ENCODE peak calls at places on chromosomes 5 and 9, in six cellular contexts. One of them, this sample, is unnamed.

GRCh38 chr9:120104771-120105170 is 475.2 kb downstream of the CDK5RAP2 start:
- DNase-seq in K562: no peak
- DNase-seq in HepG2: no peak
- DNase-seq in IMR-90: no peak
- DNase-seq in GM12878: no peak
- DNase-seq in A549: no peak
- DNase-seq in this sample: no peak

GRCh38 chr5:37437716-37438115 is 58.6 kb downstream of the WDR70 start:
- DNase-seq in IMR-90: peak
- DNase-seq in GM12878: no peak
- DNase-seq in K562: no peak
- DNase-seq in A549: no peak
- DNase-seq in HepG2: no peak
- DNase-seq in this sample: no peak

GRCh38 chr5:139644001-139644456 is 4.1 kb upstream of the CXXC5 start:
- DNase-seq in K562: no peak
- DNase-seq in HepG2: no peak
- DNase-seq in GM12878: no peak
- DNase-seq in A549: no peak
- DNase-seq in IMR-90: no peak
- DNase-seq in this sample: no peak

GRCh38 chr5:76801159-76801802 is 17.5 kb upstream of the F2RL1 start:
- DNase-seq in HepG2: no peak
- DNase-seq in K562: no peak
- DNase-seq in A549: peak
- DNase-seq in GM12878: no peak
- DNase-seq in IMR-90: peak
- DNase-seq in this sample: no peak

GRCh38 chr5:179230061-179230461 is 115.2 kb downstream of the ADAMTS2 start:
- DNase-seq in K562: no peak
- DNase-seq in A549: no peak
- DNase-seq in HepG2: no peak
- DNase-seq in GM12878: no peak
- DNase-seq in IMR-90: no peak
- DNase-seq in this sample: peak

GRCh38 chr5:1105350-1106265 is 6.3 kb downstream of the SLC12A7 start:
- DNase-seq in IMR-90: no peak
- DNase-seq in HepG2: peak
- DNase-seq in A549: peak
- DNase-seq in GM12878: no peak
- DNase-seq in K562: peak
- DNase-seq in this sample: no peak

GRCh38 chr5:154972476-154973080 is 31.7 kb downstream of the MRPL22 start:
- DNase-seq in A549: peak
- DNase-seq in IMR-90: peak
- DNase-seq in K562: no peak
- DNase-seq in GM12878: no peak
- DNase-seq in HepG2: peak
- DNase-seq in this sample: peak

GRCh38 chr9:83220737-83221136 is 157.8 kb upstream of the RASEF start:
- DNase-seq in K562: no peak
- DNase-seq in HepG2: peak
- DNase-seq in IMR-90: peak
- DNase-seq in A549: no peak
- DNase-seq in GM12878: peak
- DNase-seq in this sample: no peak

GRCh38 chr5:92864591-92864990 is 716.4 kb downstream of the NR2F1-AS1 start:
- DNase-seq in K562: no peak
- DNase-seq in GM12878: no peak
- DNase-seq in HepG2: no peak
- DNase-seq in A549: no peak
- DNase-seq in IMR-90: no peak
- DNase-seq in this sample: no peak

GRCh38 chr5:347712-348284 is 26.3 kb downstream of the AHRR start:
- DNase-seq in K562: no peak
- DNase-seq in HepG2: no peak
- DNase-seq in IMR-90: no peak
- DNase-seq in A549: no peak
- DNase-seq in GM12878: no peak
- DNase-seq in this sample: no peak

GRCh38 chr5:179827684-179828083 is 7.0 kb downstream of the SQSTM1 start:
- DNase-seq in GM12878: no peak
- DNase-seq in IMR-90: peak
- DNase-seq in HepG2: no peak
- DNase-seq in K562: no peak
- DNase-seq in A549: no peak
- DNase-seq in this sample: peak

GRCh38 chr9:125119643-125120286 is 23.6 kb downstream of the SCAI start:
- DNase-seq in K562: no peak
- DNase-seq in GM12878: no peak
- DNase-seq in A549: no peak
- DNase-seq in IMR-90: peak
- DNase-seq in HepG2: no peak
- DNase-seq in this sample: peak

GRCh38 chr5:27234916-27235315 is 196.5 kb upstream of the CDH9 start:
- DNase-seq in HepG2: no peak
- DNase-seq in A549: no peak
- DNase-seq in IMR-90: no peak
- DNase-seq in GM12878: no peak
- DNase-seq in K562: no peak
- DNase-seq in this sample: no peak

GRCh38 chr9:4277531-4277991 is 22.3 kb downstream of the GLIS3 start:
- DNase-seq in IMR-90: peak
- DNase-seq in GM12878: no peak
- DNase-seq in HepG2: no peak
- DNase-seq in A549: peak
- DNase-seq in K562: no peak
- DNase-seq in this sample: no peak

GRCh38 chr9:36401179-36401740 is 1.2 kb upstream of the RNF38 start:
- DNase-seq in HepG2: peak
- DNase-seq in IMR-90: peak
- DNase-seq in GM12878: peak
- DNase-seq in K562: peak
- DNase-seq in A549: no peak
- DNase-seq in this sample: peak

DNA sequence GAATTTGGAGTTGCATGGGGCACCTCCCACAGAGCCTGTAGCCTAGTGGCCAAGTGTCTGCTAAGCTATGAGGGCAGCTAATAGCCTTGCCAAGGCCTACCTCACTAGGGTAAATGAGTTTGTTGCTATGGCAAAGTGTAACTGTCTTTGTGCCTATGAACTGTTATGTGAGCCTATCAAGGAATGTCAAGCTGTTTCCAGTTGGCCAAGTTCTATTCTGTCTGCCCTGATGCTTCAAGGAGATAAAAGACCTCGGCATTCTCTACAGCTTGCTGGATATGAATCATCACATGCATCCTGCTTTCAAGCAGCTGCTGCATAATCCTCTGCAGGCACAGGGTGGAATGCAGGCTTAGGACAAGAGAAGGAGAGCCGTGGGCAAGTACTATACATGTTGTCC is 69.8 kb upstream of the CCDC112 start:
- DNase-seq in IMR-90: peak
- DNase-seq in K562: no peak
- DNase-seq in A549: peak
- DNase-seq in GM12878: no peak
- DNase-seq in HepG2: no peak
- DNase-seq in this sample: peak
- TF ChIP-seq SMC3 in IMR-90: peak
- TF ChIP-seq SMC3 in K562: no peak
- TF ChIP-seq SMC3 in A549: no peak
- TF ChIP-seq SMC3 in GM12878: no peak
- TF ChIP-seq SMC3 in HepG2: no peak
- TF ChIP-seq SMC3 in this sample: no peak

GRCh38 chr5:4182144-4182543 is 586.5 kb downstream of the IRX1 start:
- DNase-seq in HepG2: no peak
- DNase-seq in A549: no peak
- DNase-seq in GM12878: no peak
- DNase-seq in IMR-90: no peak
- DNase-seq in K562: no peak
- DNase-seq in this sample: no peak
- TF ChIP-seq SMC3 in HepG2: no peak
- TF ChIP-seq SMC3 in A549: no peak
- TF ChIP-seq SMC3 in GM12878: no peak
- TF ChIP-seq SMC3 in IMR-90: no peak
- TF ChIP-seq SMC3 in K562: no peak
- TF ChIP-seq SMC3 in this sample: no peak

GRCh38 chr5:40288791-40289475 is 390.8 kb upstream of the PTGER4 start:
- DNase-seq in K562: no peak
- DNase-seq in GM12878: no peak
- DNase-seq in IMR-90: no peak
- DNase-seq in HepG2: no peak
- DNase-seq in A549: no peak
- DNase-seq in this sample: no peak
- TF ChIP-seq SMC3 in K562: no peak
- TF ChIP-seq SMC3 in GM12878: no peak
- TF ChIP-seq SMC3 in IMR-90: no peak
- TF ChIP-seq SMC3 in HepG2: no peak
- TF ChIP-seq SMC3 in A549: no peak
- TF ChIP-seq SMC3 in this sample: no peak

DNA sequence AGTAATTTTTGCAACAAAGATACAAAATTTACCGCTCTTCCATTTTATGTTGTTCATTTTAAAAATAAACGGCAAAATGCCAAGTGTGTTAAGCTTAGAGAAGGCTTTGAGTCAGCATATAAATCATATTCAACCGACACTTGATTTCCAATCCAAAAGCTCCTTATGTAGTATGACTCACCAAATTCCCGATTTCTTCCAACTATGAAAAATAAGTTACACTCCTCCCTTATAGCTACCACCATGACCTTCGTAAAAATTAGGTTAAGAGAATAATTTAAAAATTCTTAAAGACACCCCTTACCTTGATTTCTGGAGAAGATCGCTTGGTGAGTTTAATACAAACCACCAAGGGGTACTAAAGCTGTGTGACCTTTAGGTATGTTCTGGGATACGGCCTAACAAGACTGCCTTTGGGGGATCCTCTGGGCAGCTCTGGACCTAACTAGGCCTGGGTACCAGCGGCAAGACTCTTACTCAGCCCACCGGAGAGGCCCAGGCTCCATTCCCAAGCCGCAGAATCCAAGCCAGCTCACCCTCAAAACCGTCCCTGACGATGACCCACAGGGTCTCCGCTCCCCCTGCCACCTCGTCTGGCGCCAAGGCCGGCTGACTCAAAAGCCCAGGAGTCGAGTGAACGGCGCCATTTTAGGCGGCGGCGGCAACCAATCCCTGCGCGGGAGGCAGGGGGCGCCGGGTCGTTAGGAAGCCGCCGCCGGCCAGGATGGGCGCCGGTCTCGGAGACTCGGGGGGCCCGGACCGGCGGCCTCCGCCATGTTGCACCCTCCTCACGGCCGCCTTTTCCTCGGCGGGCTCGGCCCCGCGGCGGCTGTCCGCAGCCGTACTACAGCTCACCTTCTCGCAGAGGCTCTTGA is 731 bp downstream of the PPP2CA start:
- DNase-seq in IMR-90: peak
- DNase-seq in A549: peak
- DNase-seq in K562: peak
- DNase-seq in HepG2: peak
- DNase-seq in GM12878: no peak
- DNase-seq in this sample: peak
- TF ChIP-seq SMC3 in IMR-90: no peak
- TF ChIP-seq SMC3 in A549: peak
- TF ChIP-seq SMC3 in K562: no peak
- TF ChIP-seq SMC3 in HepG2: no peak
- TF ChIP-seq SMC3 in GM12878: no peak
- TF ChIP-seq SMC3 in this sample: no peak

GRCh38 chr9:38125889-38126288 is 56.9 kb upstream of the SHB start:
- DNase-seq in A549: no peak
- DNase-seq in K562: no peak
- DNase-seq in HepG2: no peak
- DNase-seq in GM12878: no peak
- DNase-seq in IMR-90: no peak
- DNase-seq in this sample: no peak
- TF ChIP-seq SMC3 in A549: no peak
- TF ChIP-seq SMC3 in K562: no peak
- TF ChIP-seq SMC3 in HepG2: no peak
- TF ChIP-seq SMC3 in GM12878: no peak
- TF ChIP-seq SMC3 in IMR-90: no peak
- TF ChIP-seq SMC3 in this sample: no peak

GRCh38 chr5:68531970-68532369 is 316.4 kb downstream of the PIK3R1 start:
- DNase-seq in IMR-90: no peak
- DNase-seq in GM12878: no peak
- DNase-seq in HepG2: no peak
- DNase-seq in K562: no peak
- DNase-seq in A549: no peak
- DNase-seq in this sample: no peak

GRCh38 chr5:68533571-68534051 is 318.1 kb downstream of the PIK3R1 start:
- DNase-seq in K562: no peak
- DNase-seq in GM12878: no peak
- DNase-seq in IMR-90: no peak
- DNase-seq in A549: no peak
- DNase-seq in HepG2: no peak
- DNase-seq in this sample: peak

GRCh38 chr5:68528877-68529276 is 313.3 kb downstream of the PIK3R1 start:
- DNase-seq in HepG2: no peak
- DNase-seq in K562: no peak
- DNase-seq in IMR-90: peak
- DNase-seq in A549: no peak
- DNase-seq in GM12878: no peak
- DNase-seq in this sample: no peak

GRCh38 chr5:68533051-68533450 is 317.5 kb downstream of the PIK3R1 start:
- DNase-seq in K562: no peak
- DNase-seq in IMR-90: no peak
- DNase-seq in GM12878: no peak
- DNase-seq in HepG2: no peak
- DNase-seq in A549: no peak
- DNase-seq in this sample: no peak

DNA sequence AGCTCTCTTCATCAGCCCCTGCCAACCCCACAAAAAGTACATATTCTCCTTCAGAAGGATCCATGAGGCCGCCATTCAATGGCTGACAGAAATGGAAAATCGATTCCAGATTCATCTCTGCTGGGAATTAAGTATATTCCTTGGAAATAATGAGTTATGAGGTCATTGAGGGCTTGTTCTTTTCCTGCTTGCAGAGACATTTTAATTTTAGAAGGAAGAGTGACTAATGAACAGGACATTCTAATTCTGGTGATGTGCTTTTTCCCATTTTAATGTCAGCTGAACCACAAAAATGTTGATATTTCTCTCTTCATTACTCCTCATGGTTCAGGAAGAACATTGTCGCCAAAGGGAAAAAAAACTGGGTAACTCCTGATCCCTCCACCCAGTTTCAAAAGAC is 314.0 kb downstream of the PIK3R1 start:
- DNase-seq in A549: no peak
- DNase-seq in K562: no peak
- DNase-seq in GM12878: no peak
- DNase-seq in HepG2: no peak
- DNase-seq in IMR-90: peak
- DNase-seq in this sample: no peak
- TF ChIP-seq SMC3 in A549: no peak
- TF ChIP-seq SMC3 in K562: no peak
- TF ChIP-seq SMC3 in GM12878: no peak
- TF ChIP-seq SMC3 in HepG2: no peak
- TF ChIP-seq SMC3 in IMR-90: no peak
- TF ChIP-seq SMC3 in this sample: no peak

GRCh38 chr5:72468606-72469005 is 38.6 kb downstream of the ZNF366 start:
- DNase-seq in GM12878: no peak
- DNase-seq in IMR-90: no peak
- DNase-seq in K562: no peak
- DNase-seq in A549: no peak
- DNase-seq in HepG2: no peak
- DNase-seq in this sample: no peak
- TF ChIP-seq SMC3 in GM12878: no peak
- TF ChIP-seq SMC3 in IMR-90: no peak
- TF ChIP-seq SMC3 in K562: no peak
- TF ChIP-seq SMC3 in A549: no peak
- TF ChIP-seq SMC3 in HepG2: no peak
- TF ChIP-seq SMC3 in this sample: no peak

This sample was measured in SK-N-SH.